ENCODE peak calls at places on chromosome 6, in seven cellular contexts. N, E, M, F, U, C and O are unnamed samples.

GRCh38 chr6:132414761-132415160 is 13.5 kb upstream of the MOXD1 start:
- DNase-seq in N (no peak), E (peak), M (no peak), F (no peak), U (no peak), C (no peak), O (no peak)

GRCh38 chr6:49257549-49257948 is 205.5 kb downstream of the MMUT start:
- DNase-seq in N (no peak), E (no peak), M (no peak), F (no peak), U (no peak), C (no peak), O (no peak)

GRCh38 chr6:21596379-21597242 is 3.1 kb downstream of the SOX4 start:
- DNase-seq in N (peak), E (peak), M (peak), F (peak), U (peak), C (peak), O (peak)

GRCh38 chr6:55963301-55963700 is 87.9 kb upstream of the BMP5 start:
- DNase-seq in N (no peak), E (peak), M (no peak), F (no peak), U (no peak), C (no peak), O (peak)

GRCh38 chr6:43742931-43743632 is 26.9 kb upstream of the VEGFA start:
- DNase-seq in N (no peak), E (no peak), M (no peak), F (no peak), U (no peak), C (no peak), O (peak)

GRCh38 chr6:6678185-6678671 is 89.7 kb downstream of the LY86 start:
- DNase-seq in N (peak), E (peak), M (no peak), F (no peak), U (no peak), C (peak), O (no peak)

GRCh38 chr6:168326294-168327261 is 7.0 kb upstream of the DACT2 start:
- DNase-seq in N (no peak), E (no peak), M (no peak), F (no peak), U (no peak), C (peak), O (no peak)

GRCh38 chr6:117687725-117688124 is 12.5 kb downstream of the NUS1 start:
- DNase-seq in N (no peak), E (no peak), M (no peak), F (no peak), U (no peak), C (no peak), O (no peak)

GRCh38 chr6:4903751-4904370 is 100.0 kb downstream of the RPP40 start:
- DNase-seq in N (no peak), E (no peak), M (no peak), F (no peak), U (no peak), C (no peak), O (peak)

GRCh38 chr6:12648171-12648570 is 68.4 kb upstream of the PHACTR1 start:
- DNase-seq in N (no peak), E (no peak), M (no peak), F (no peak), U (no peak), C (no peak), O (no peak)

GRCh38 chr6:3631862-3632261 is 119.7 kb downstream of the PXDC1 start:
- DNase-seq in N (no peak), E (no peak), M (no peak), F (no peak), U (no peak), C (no peak), O (no peak)

GRCh38 chr6:4169028-4169789 is 33.8 kb upstream of the ECI2 start:
- DNase-seq in N (no peak), E (no peak), M (no peak), F (no peak), U (no peak), C (no peak), O (no peak)

GRCh38 chr6:79420054-79420453 is 117.2 kb downstream of the LCA5 start:
- DNase-seq in N (no peak), E (no peak), M (no peak), F (no peak), U (no peak), C (no peak), O (no peak)

GRCh38 chr6:90216081-90216977 is 80.3 kb downstream of the BACH2 start:
- DNase-seq in N (no peak), E (no peak), M (peak), F (peak), U (no peak), C (peak), O (no peak)

GRCh38 chr6:169847773-169848380 is 96.5 kb downstream of the ERMARD start:
- DNase-seq in N (no peak), E (no peak), M (no peak), F (no peak), U (peak), C (no peak), O (no peak)

GRCh38 chr6:169070506-169071176 is 183.0 kb downstream of the THBS2 start:
- DNase-seq in N (peak), E (peak), M (no peak), F (no peak), U (peak), C (peak), O (no peak)

GRCh38 chr6:30002871-30003270 is 58.2 kb upstream of the POLR1H start:
- DNase-seq in N (no peak), E (peak), M (no peak), F (no peak), U (peak), C (no peak), O (no peak)

GRCh38 chr6:35016417-35017221 is 124.5 kb downstream of the TCP11 start:
- DNase-seq in N (no peak), E (no peak), M (no peak), F (no peak), U (no peak), C (peak), O (no peak)

GRCh38 chr6:7671076-7671475 is 54.8 kb upstream of the BMP6 start:
- DNase-seq in N (no peak), E (peak), M (no peak), F (no peak), U (no peak), C (no peak), O (no peak)

GRCh38 chr6:127792616-127793015 is 108.2 kb downstream of the THEMIS start:
- DNase-seq in N (no peak), E (no peak), M (no peak), F (no peak), U (no peak), C (no peak), O (no peak)

GRCh38 chr6:53154794-53155193 is 6.2 kb upstream of the GCM1 start:
- DNase-seq in N (no peak), E (no peak), M (no peak), F (no peak), U (no peak), C (no peak), O (no peak)

GRCh38 chr6:85469276-85470022 is 19.6 kb downstream of the NT5E start:
- DNase-seq in N (no peak), E (no peak), M (no peak), F (no peak), U (no peak), C (no peak), O (no peak)

GRCh38 chr6:41878961-41879405 is 16.2 kb downstream of the USP49 start:
- DNase-seq in N (no peak), E (peak), M (no peak), F (no peak), U (peak), C (no peak), O (no peak)

GRCh38 chr6:120854583-120854982 is 479.7 kb downstream of the TBC1D32 start:
- DNase-seq in N (no peak), E (no peak), M (no peak), F (no peak), U (no peak), C (no peak), O (no peak)

GRCh38 chr6:146582857-146583256 is 15.9 kb upstream of the ADGB start:
- DNase-seq in N (no peak), E (no peak), M (no peak), F (no peak), U (no peak), C (peak), O (no peak)

GRCh38 chr6:30272032-30272431 is 54.7 kb upstream of the TRIM39 start:
- DNase-seq in N (no peak), E (no peak), M (no peak), F (no peak), U (no peak), C (no peak), O (no peak)

GRCh38 chr6:4687989-4688947 is 87.9 kb upstream of the CDYL start:
- DNase-seq in N (peak), E (peak), M (no peak), F (no peak), U (peak), C (peak), O (no peak)

GRCh38 chr6:7219310-7219709 is 93.7 kb downstream of the SSR1 start:
- DNase-seq in N (no peak), E (peak), M (no peak), F (no peak), U (peak), C (peak), O (no peak)

GRCh38 chr6:47195251-47195650 is 114.5 kb downstream of the TNFRSF21 start:
- DNase-seq in N (no peak), E (no peak), M (no peak), F (no peak), U (no peak), C (no peak), O (no peak)

GRCh38 chr6:160207618-160208017 is 51.0 kb downstream of the SLC22A2 start:
- DNase-seq in N (no peak), E (no peak), M (no peak), F (no peak), U (no peak), C (no peak), O (no peak)